ENCODE peak calls at places on chromosomes 3 and 15, in six cellular contexts. J is GM12878, E is H1, B is HCT116, D is HepG2, M is K562. W is an unnamed sample.

GRCh38 chr15:52822475-52822874 is 32.3 kb upstream of the ONECUT1 start:
- DNase-seq in J (no peak), E (no peak), B (no peak), D (no peak), M (no peak), W (no peak)

GRCh38 chr3:178880274-178880673 is 191.3 kb downstream of the ZMAT3 start:
- DNase-seq in J (no peak), E (no peak), B (no peak), D (no peak), M (no peak), W (peak)

GRCh38 chr15:79989682-79990081 is 18.7 kb upstream of the BCL2A1 start:
- DNase-seq in J (no peak), E (no peak), B (no peak), D (no peak), M (no peak), W (no peak)

GRCh38 chr15:70853855-70854668 is at the start of gene LARP6:
- DNase-seq in J (no peak), E (peak), B (no peak), D (no peak), M (no peak), W (peak)

GRCh38 chr15:66761723-66762595 is 59.9 kb downstream of the SMAD6 start:
- DNase-seq in J (no peak), E (no peak), B (no peak), D (no peak), M (no peak), W (no peak)

GRCh38 chr3:187986514-187986934 is 167.4 kb upstream of the LPP start:
- DNase-seq in J (no peak), E (no peak), B (peak), D (no peak), M (no peak), W (no peak)

GRCh38 chr3:27666708-27667107 is 55.4 kb downstream of the EOMES start:
- DNase-seq in J (no peak), E (peak), B (no peak), D (no peak), M (no peak), W (peak)

GRCh38 chr3:53045784-53046170 is at the start of gene SFMBT1:
- DNase-seq in J (no peak), E (peak), B (no peak), D (no peak), M (peak), W (no peak)

GRCh38 chr3:129747982-129748381 is 141.5 kb upstream of the PLXND1 start:
- DNase-seq in J (no peak), E (no peak), B (no peak), D (no peak), M (no peak), W (no peak)

GRCh38 chr3:104598848-104599501 is 767.7 kb upstream of the ALCAM start:
- DNase-seq in J (no peak), E (no peak), B (no peak), D (no peak), M (no peak), W (no peak)

GRCh38 chr3:104594491-104594890 is 772.2 kb upstream of the ALCAM start:
- DNase-seq in J (no peak), E (no peak), B (no peak), D (no peak), M (no peak), W (no peak)

GRCh38 chr3:104596054-104596453 is 770.7 kb upstream of the ALCAM start:
- DNase-seq in J (no peak), E (no peak), B (no peak), D (no peak), M (no peak), W (no peak)

DNA sequence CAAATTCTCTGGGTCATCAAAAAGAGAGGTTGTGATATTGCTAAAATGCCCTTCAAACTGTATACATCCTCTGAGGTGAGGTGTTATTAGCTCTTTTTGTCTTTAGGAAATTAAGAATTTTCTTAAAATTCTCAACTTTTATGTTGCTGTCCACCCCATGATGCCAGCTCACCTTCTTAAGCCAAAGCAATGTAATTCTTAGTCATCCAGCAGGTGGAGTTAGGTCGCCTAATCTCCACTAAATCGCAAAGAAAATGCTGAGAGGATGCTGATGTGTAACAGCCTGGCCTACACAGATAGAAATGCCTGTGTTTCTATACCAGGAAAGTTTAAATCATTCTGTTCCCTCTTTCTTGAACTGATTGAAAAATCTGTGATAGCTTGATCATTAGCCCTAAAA is 770.2 kb upstream of the ALCAM start:
- DNase-seq in J (peak), E (no peak), B (peak), D (peak), M (no peak), W (peak)
- TF ChIP-seq ZNF274 in J (no peak), E (no peak), B (no peak), D (no peak), M (no peak), W (no peak)

GRCh38 chr15:35019401-35020327 is 31.6 kb upstream of the ZNF770 start:
- DNase-seq in J (no peak), E (peak), B (peak), D (no peak), M (no peak), W (no peak)

GRCh38 chr15:35020974-35021373 is 32.9 kb upstream of the ZNF770 start:
- DNase-seq in J (no peak), E (no peak), B (no peak), D (no peak), M (no peak), W (no peak)

DNA sequence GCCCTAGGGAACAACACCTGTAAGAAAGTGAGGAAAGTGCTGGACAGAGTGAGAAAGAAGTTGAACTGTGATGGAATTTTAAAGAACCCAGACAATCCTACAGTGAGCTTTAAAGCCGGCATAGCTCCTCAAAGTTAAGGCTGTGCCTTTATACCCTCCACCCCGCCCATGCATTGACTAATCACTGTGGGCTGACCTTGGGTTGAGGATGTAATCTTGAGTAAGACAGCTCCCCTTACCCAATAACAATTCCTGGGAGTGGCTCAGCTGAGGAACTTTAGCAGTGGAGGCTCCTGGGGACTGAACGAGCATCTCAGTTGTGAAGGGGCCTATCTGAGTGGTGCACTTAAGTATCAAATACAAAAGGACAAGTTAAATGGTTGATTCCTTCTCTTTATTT is 35.7 kb upstream of the ZNF770 start:
- DNase-seq in J (no peak), E (no peak), B (no peak), D (no peak), M (no peak), W (no peak)
- TF ChIP-seq ZNF274 in J (no peak), E (no peak), B (no peak), D (no peak), M (no peak), W (no peak)

GRCh38 chr3:197899833-197900478 is 50.0 kb upstream of the RPL35A start:
- DNase-seq in J (no peak), E (peak), B (no peak), D (no peak), M (no peak), W (no peak)
- TF ChIP-seq ZNF274 in J (no peak), E (no peak), B (no peak), D (no peak), M (no peak), W (no peak)

GRCh38 chr15:51601801-51602200 is 20.8 kb downstream of the DMXL2 start:
- DNase-seq in J (no peak), E (no peak), B (no peak), D (no peak), M (no peak), W (no peak)

GRCh38 chr15:51603002-51603401 is 19.6 kb downstream of the DMXL2 start:
- DNase-seq in J (no peak), E (no peak), B (no peak), D (no peak), M (no peak), W (no peak)

GRCh38 chr15:51602484-51602883 is 20.1 kb downstream of the DMXL2 start:
- DNase-seq in J (no peak), E (no peak), B (no peak), D (no peak), M (no peak), W (no peak)

DNA sequence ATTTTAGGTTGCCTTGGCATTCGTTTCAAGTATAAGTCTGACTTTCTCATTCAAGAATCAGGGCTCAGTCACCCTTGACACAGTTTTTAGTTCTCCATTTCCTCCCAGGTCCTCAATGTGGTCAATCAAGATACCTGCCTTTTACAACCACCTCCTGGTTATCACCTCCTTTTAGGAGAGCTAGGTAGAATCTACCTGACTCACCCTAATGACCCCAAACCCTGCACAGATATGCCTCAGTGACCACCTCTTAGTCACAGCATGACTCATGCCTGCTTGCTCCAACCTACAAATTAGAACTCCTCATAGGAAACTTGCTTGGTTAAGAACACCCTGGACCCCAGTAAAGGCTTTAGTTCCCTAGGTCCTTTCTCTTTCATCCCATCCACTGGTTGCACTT is 22.5 kb downstream of the DMXL2 start:
- DNase-seq in J (peak), E (no peak), B (peak), D (no peak), M (no peak), W (no peak)
- TF ChIP-seq ZNF274 in J (no peak), E (no peak), B (no peak), D (no peak), M (no peak), W (no peak)

GRCh38 chr3:185270956-185271332 is 17.1 kb upstream of the EHHADH start:
- DNase-seq in J (no peak), E (no peak), B (no peak), D (no peak), M (no peak), W (no peak)
- TF ChIP-seq ZNF274 in J (no peak), E (no peak), B (no peak), D (no peak), M (no peak), W (no peak)